ENCODE peak calls at places on chromosomes 11 and 22, in eight cellular contexts. One of them, this sample, is unnamed.

GRCh38 chr11:1770061-1770460 is 6.3 kb upstream of the CTSD start:
- DNase-seq in chondrocyte: no peak
- DNase-seq in hepatocyte: no peak
- DNase-seq in nephron progenitor cell: no peak
- DNase-seq in B cell: no peak
- DNase-seq in keratinocyte: no peak
- DNase-seq in body of pancreas: no peak
- DNase-seq in fibroblast of the aortic adventitia: no peak
- DNase-seq in this sample: no peak

GRCh38 chr11:5226732-5227327 is at the start of gene HBB:
- DNase-seq in chondrocyte: no peak
- DNase-seq in hepatocyte: no peak
- DNase-seq in nephron progenitor cell: no peak
- DNase-seq in B cell: no peak
- DNase-seq in keratinocyte: no peak
- DNase-seq in body of pancreas: no peak
- DNase-seq in fibroblast of the aortic adventitia: no peak
- DNase-seq in this sample: no peak

GRCh38 chr11:77204792-77205466 is 76.9 kb downstream of the MYO7A start:
- DNase-seq in chondrocyte: no peak
- DNase-seq in hepatocyte: no peak
- DNase-seq in nephron progenitor cell: no peak
- DNase-seq in B cell: no peak
- DNase-seq in keratinocyte: no peak
- DNase-seq in body of pancreas: no peak
- DNase-seq in fibroblast of the aortic adventitia: no peak
- DNase-seq in this sample: no peak

GRCh38 chr11:69055212-69055586 is 6.5 kb downstream of the TPCN2 start:
- DNase-seq in chondrocyte: no peak
- DNase-seq in hepatocyte: peak; percentile 82
- DNase-seq in nephron progenitor cell: no peak
- DNase-seq in B cell: no peak
- DNase-seq in keratinocyte: no peak
- DNase-seq in body of pancreas: no peak
- DNase-seq in fibroblast of the aortic adventitia: no peak
- DNase-seq in this sample: no peak

GRCh38 chr11:120125005-120125404 is 12.9 kb downstream of the TRIM29 start:
- DNase-seq in chondrocyte: no peak
- DNase-seq in hepatocyte: peak; percentile 65
- DNase-seq in nephron progenitor cell: no peak
- DNase-seq in B cell: no peak
- DNase-seq in keratinocyte: no peak
- DNase-seq in body of pancreas: no peak
- DNase-seq in fibroblast of the aortic adventitia: no peak
- DNase-seq in this sample: no peak

GRCh38 chr22:28002181-28002700 is 83.2 kb upstream of the PITPNB start:
- DNase-seq in chondrocyte: no peak
- DNase-seq in hepatocyte: no peak
- DNase-seq in nephron progenitor cell: no peak
- DNase-seq in B cell: no peak
- DNase-seq in keratinocyte: no peak
- DNase-seq in body of pancreas: no peak
- DNase-seq in fibroblast of the aortic adventitia: peak; percentile 7
- DNase-seq in this sample: no peak

GRCh38 chr11:96273507-96273906 is 69.5 kb downstream of the MAML2 start:
- DNase-seq in chondrocyte: no peak
- DNase-seq in hepatocyte: no peak
- DNase-seq in nephron progenitor cell: no peak
- DNase-seq in B cell: no peak
- DNase-seq in keratinocyte: no peak
- DNase-seq in body of pancreas: no peak
- DNase-seq in fibroblast of the aortic adventitia: no peak
- DNase-seq in this sample: no peak

GRCh38 chr22:17920145-17920605 is 104.2 kb downstream of the MICAL3 start:
- DNase-seq in chondrocyte: no peak
- DNase-seq in hepatocyte: peak; percentile 88
- DNase-seq in nephron progenitor cell: peak; percentile 35
- DNase-seq in B cell: peak; percentile 40
- DNase-seq in keratinocyte: no peak
- DNase-seq in body of pancreas: no peak
- DNase-seq in fibroblast of the aortic adventitia: peak; percentile 32
- DNase-seq in this sample: peak; percentile 39

GRCh38 chr11:46761807-46762206 is 42.8 kb downstream of the F2 start:
- DNase-seq in chondrocyte: no peak
- DNase-seq in hepatocyte: no peak
- DNase-seq in nephron progenitor cell: no peak
- DNase-seq in B cell: no peak
- DNase-seq in keratinocyte: no peak
- DNase-seq in body of pancreas: no peak
- DNase-seq in fibroblast of the aortic adventitia: no peak
- DNase-seq in this sample: no peak

GRCh38 chr11:17853280-17853679 is 118.7 kb downstream of the KCNC1 start:
- DNase-seq in chondrocyte: no peak
- DNase-seq in hepatocyte: no peak
- DNase-seq in nephron progenitor cell: no peak
- DNase-seq in B cell: no peak
- DNase-seq in keratinocyte: no peak
- DNase-seq in body of pancreas: no peak
- DNase-seq in fibroblast of the aortic adventitia: no peak
- DNase-seq in this sample: no peak

GRCh38 chr22:22911327-22912134 is 23.9 kb downstream of the IGLL5 start:
- DNase-seq in chondrocyte: peak; percentile 75
- DNase-seq in hepatocyte: no peak
- DNase-seq in nephron progenitor cell: no peak
- DNase-seq in B cell: no peak
- DNase-seq in keratinocyte: no peak
- DNase-seq in body of pancreas: no peak
- DNase-seq in fibroblast of the aortic adventitia: no peak
- DNase-seq in this sample: no peak

GRCh38 chr11:133570376-133570775 is 38.1 kb upstream of the OPCML start:
- DNase-seq in chondrocyte: no peak
- DNase-seq in hepatocyte: no peak
- DNase-seq in nephron progenitor cell: no peak
- DNase-seq in B cell: no peak
- DNase-seq in keratinocyte: no peak
- DNase-seq in body of pancreas: no peak
- DNase-seq in fibroblast of the aortic adventitia: no peak
- DNase-seq in this sample: no peak

GRCh38 chr22:37498289-37498909 is 12.2 kb upstream of the MFNG start:
- DNase-seq in chondrocyte: no peak
- DNase-seq in hepatocyte: peak; percentile 83
- DNase-seq in nephron progenitor cell: peak; percentile 75
- DNase-seq in B cell: peak; percentile 79
- DNase-seq in keratinocyte: no peak
- DNase-seq in body of pancreas: peak; percentile 63
- DNase-seq in fibroblast of the aortic adventitia: no peak
- DNase-seq in this sample: peak; percentile 78
- TF ChIP-seq CTCF in chondrocyte: peak; percentile 67
- TF ChIP-seq CTCF in hepatocyte: peak; percentile 55
- TF ChIP-seq CTCF in nephron progenitor cell: peak; percentile 67
- TF ChIP-seq CTCF in B cell: peak; percentile 76
- TF ChIP-seq CTCF in keratinocyte: peak; percentile 74
- TF ChIP-seq CTCF in body of pancreas: peak; percentile 75
- TF ChIP-seq CTCF in fibroblast of the aortic adventitia: no peak
- TF ChIP-seq CTCF in this sample: peak; percentile 63

GRCh38 chr11:62753736-62754603 is at the start of gene ZBTB3:
- DNase-seq in chondrocyte: peak; percentile 98
- DNase-seq in hepatocyte: peak; percentile 98
- DNase-seq in nephron progenitor cell: peak; percentile 94
- DNase-seq in B cell: peak; percentile 96
- DNase-seq in keratinocyte: peak; percentile 96
- DNase-seq in body of pancreas: peak; percentile 98
- DNase-seq in fibroblast of the aortic adventitia: peak; percentile 99
- DNase-seq in this sample: peak; percentile 90
- TF ChIP-seq CTCF in chondrocyte: no peak
- TF ChIP-seq CTCF in hepatocyte: no peak
- TF ChIP-seq CTCF in nephron progenitor cell: no peak
- TF ChIP-seq CTCF in B cell: no peak
- TF ChIP-seq CTCF in keratinocyte: no peak
- TF ChIP-seq CTCF in body of pancreas: peak; percentile 34
- TF ChIP-seq CTCF in fibroblast of the aortic adventitia: no peak
- TF ChIP-seq CTCF in this sample: no peak

GRCh38 chr11:43810929-43811596 is 69.6 kb upstream of the ALKBH3 start:
- DNase-seq in chondrocyte: no peak
- DNase-seq in hepatocyte: no peak
- DNase-seq in nephron progenitor cell: no peak
- DNase-seq in B cell: no peak
- DNase-seq in keratinocyte: no peak
- DNase-seq in body of pancreas: no peak
- DNase-seq in fibroblast of the aortic adventitia: peak; percentile 47
- DNase-seq in this sample: no peak
- TF ChIP-seq CTCF in chondrocyte: peak; percentile 69
- TF ChIP-seq CTCF in hepatocyte: peak; percentile 41
- TF ChIP-seq CTCF in nephron progenitor cell: no peak
- TF ChIP-seq CTCF in B cell: no peak
- TF ChIP-seq CTCF in keratinocyte: no peak
- TF ChIP-seq CTCF in body of pancreas: peak; percentile 11
- TF ChIP-seq CTCF in fibroblast of the aortic adventitia: peak; percentile 64
- TF ChIP-seq CTCF in this sample: no peak

GRCh38 chr11:73907191-73907590 is 30.4 kb downstream of the PAAF1 start:
- DNase-seq in chondrocyte: no peak
- DNase-seq in hepatocyte: no peak
- DNase-seq in nephron progenitor cell: no peak
- DNase-seq in B cell: no peak
- DNase-seq in keratinocyte: no peak
- DNase-seq in body of pancreas: no peak
- DNase-seq in fibroblast of the aortic adventitia: peak; percentile 28
- DNase-seq in this sample: no peak
- TF ChIP-seq CTCF in chondrocyte: no peak
- TF ChIP-seq CTCF in hepatocyte: no peak
- TF ChIP-seq CTCF in nephron progenitor cell: no peak
- TF ChIP-seq CTCF in B cell: no peak
- TF ChIP-seq CTCF in keratinocyte: peak; percentile 41
- TF ChIP-seq CTCF in body of pancreas: no peak
- TF ChIP-seq CTCF in fibroblast of the aortic adventitia: peak; percentile 18
- TF ChIP-seq CTCF in this sample: no peak

DNA sequence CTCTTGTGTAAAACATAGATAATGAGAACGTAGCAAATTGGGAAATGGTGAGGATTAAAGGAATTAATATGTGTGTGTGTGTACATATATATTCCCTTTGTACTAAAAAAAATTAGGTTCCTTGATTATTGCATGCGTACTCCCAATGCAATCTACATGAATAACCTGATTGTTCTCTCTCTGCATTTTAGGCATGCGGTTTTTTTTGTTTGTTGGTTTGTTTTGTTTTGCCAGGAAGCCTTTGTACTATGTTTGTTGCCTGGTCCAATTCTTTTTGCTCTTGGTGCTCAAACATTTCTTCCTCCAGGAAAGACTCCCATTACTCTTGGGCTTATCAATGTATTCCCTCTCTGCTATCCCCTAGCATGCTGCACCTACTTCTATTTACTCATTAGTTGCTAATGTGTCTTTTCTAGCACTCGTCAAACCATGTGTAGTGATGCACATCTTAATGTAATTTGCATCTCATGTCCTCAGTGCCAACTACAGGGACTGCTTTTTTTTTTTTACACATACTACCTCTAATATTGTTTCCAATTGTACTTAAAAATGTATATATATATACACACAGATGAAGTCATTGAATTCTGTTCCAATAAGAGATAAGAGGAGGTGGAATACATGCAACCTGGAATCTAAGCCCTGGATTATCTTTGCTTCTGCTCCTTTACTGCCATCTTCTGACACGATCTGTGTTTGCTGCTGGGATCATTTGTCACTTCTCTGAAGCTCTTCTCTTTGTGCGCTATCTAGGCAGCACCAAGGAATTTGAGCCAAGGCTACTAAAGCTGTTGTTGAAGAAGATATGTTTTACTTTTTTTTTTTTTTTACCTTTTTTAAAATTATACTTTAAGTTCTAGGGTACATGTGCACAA is 197.2 kb upstream of the ANO3 start:
- DNase-seq in chondrocyte: no peak
- DNase-seq in hepatocyte: peak; percentile 25
- DNase-seq in nephron progenitor cell: peak; percentile 9
- DNase-seq in B cell: peak; percentile 21
- DNase-seq in keratinocyte: no peak
- DNase-seq in body of pancreas: no peak
- DNase-seq in fibroblast of the aortic adventitia: peak; percentile 31
- DNase-seq in this sample: peak; percentile 8
- TF ChIP-seq CTCF in chondrocyte: peak; percentile 60
- TF ChIP-seq CTCF in hepatocyte: peak; percentile 49
- TF ChIP-seq CTCF in nephron progenitor cell: peak; percentile 43
- TF ChIP-seq CTCF in B cell: peak; percentile 15
- TF ChIP-seq CTCF in keratinocyte: peak; percentile 67
- TF ChIP-seq CTCF in body of pancreas: no peak
- TF ChIP-seq CTCF in fibroblast of the aortic adventitia: peak; percentile 29
- TF ChIP-seq CTCF in this sample: no peak

DNA sequence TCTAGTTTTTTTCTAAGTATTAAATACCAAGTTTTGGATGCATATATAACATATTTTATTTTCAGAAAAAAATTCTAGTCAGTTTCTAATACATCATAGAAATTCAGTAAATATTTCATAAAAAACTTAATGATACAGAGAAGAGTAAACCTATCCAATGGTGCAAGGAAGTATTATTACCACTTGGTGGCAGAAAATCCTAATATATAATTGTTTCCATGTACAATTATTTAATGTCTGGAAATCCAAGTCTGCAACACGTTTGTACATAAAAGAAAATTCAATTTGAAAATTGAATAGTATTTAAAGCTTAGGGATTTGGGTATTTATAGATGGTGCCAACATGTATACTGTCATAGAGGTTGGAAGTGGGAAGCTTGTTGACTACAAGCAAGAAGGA is 127.0 kb downstream of the TRPC6 start:
- DNase-seq in chondrocyte: no peak
- DNase-seq in hepatocyte: peak; percentile 29
- DNase-seq in nephron progenitor cell: no peak
- DNase-seq in B cell: peak; percentile 10
- DNase-seq in keratinocyte: no peak
- DNase-seq in body of pancreas: no peak
- DNase-seq in fibroblast of the aortic adventitia: peak; percentile 19
- DNase-seq in this sample: no peak
- TF ChIP-seq CTCF in chondrocyte: peak; percentile 90
- TF ChIP-seq CTCF in hepatocyte: peak; percentile 74
- TF ChIP-seq CTCF in nephron progenitor cell: peak; percentile 40
- TF ChIP-seq CTCF in B cell: peak; percentile 24
- TF ChIP-seq CTCF in keratinocyte: no peak
- TF ChIP-seq CTCF in body of pancreas: peak; percentile 44
- TF ChIP-seq CTCF in fibroblast of the aortic adventitia: peak; percentile 10
- TF ChIP-seq CTCF in this sample: peak; percentile 31

GRCh38 chr11:10688401-10688800 is 5.2 kb downstream of the IRAG1 start:
- DNase-seq in chondrocyte: no peak
- DNase-seq in hepatocyte: no peak
- DNase-seq in nephron progenitor cell: no peak
- DNase-seq in B cell: no peak
- DNase-seq in keratinocyte: peak; percentile 81
- DNase-seq in body of pancreas: no peak
- DNase-seq in fibroblast of the aortic adventitia: no peak
- DNase-seq in this sample: no peak
- TF ChIP-seq CTCF in chondrocyte: peak; percentile 46
- TF ChIP-seq CTCF in hepatocyte: no peak
- TF ChIP-seq CTCF in nephron progenitor cell: peak; percentile 28
- TF ChIP-seq CTCF in B cell: peak; percentile 22
- TF ChIP-seq CTCF in keratinocyte: peak; percentile 34
- TF ChIP-seq CTCF in body of pancreas: no peak
- TF ChIP-seq CTCF in fibroblast of the aortic adventitia: peak; percentile 35
- TF ChIP-seq CTCF in this sample: peak; percentile 47

GRCh38 chr11:99020324-99021225 is at the start of gene CNTN5:
- DNase-seq in chondrocyte: peak; percentile 43
- DNase-seq in hepatocyte: peak; percentile 79
- DNase-seq in nephron progenitor cell: peak; percentile 85
- DNase-seq in B cell: no peak
- DNase-seq in keratinocyte: no peak
- DNase-seq in body of pancreas: peak; percentile 26
- DNase-seq in fibroblast of the aortic adventitia: no peak
- DNase-seq in this sample: peak; percentile 58
- TF ChIP-seq CTCF in chondrocyte: peak; percentile 36
- TF ChIP-seq CTCF in hepatocyte: peak; percentile 24
- TF ChIP-seq CTCF in nephron progenitor cell: no peak
- TF ChIP-seq CTCF in B cell: no peak
- TF ChIP-seq CTCF in keratinocyte: peak; percentile 10
- TF ChIP-seq CTCF in body of pancreas: no peak
- TF ChIP-seq CTCF in fibroblast of the aortic adventitia: no peak
- TF ChIP-seq CTCF in this sample: no peak